ENCODE peak calls at places on chromosomes 1 and 21, in seven cellular contexts. A, U, L, B, P, R and Q are unnamed samples.

GRCh38 chr1:150875197-150876110 is 945 bp downstream of the ARNT start:
- DNase-seq in A (no peak), U (no peak), L (no peak), B (no peak), P (peak; percentile 23), R (no peak), Q (no peak)

GRCh38 chr1:27341525-27342252 is at the start of gene SYTL1:
- DNase-seq in A (peak; percentile 47), U (peak; percentile 71), L (no peak), B (no peak), P (no peak), R (peak; percentile 66), Q (no peak)

GRCh38 chr1:208179303-208179702 is 64.9 kb downstream of the PLXNA2 start:
- DNase-seq in A (no peak), U (no peak), L (no peak), B (no peak), P (no peak), R (peak; percentile 70), Q (no peak)

GRCh38 chr1:178273707-178274410 is 180.0 kb downstream of the RASAL2 start:
- DNase-seq in A (no peak), U (no peak), L (no peak), B (no peak), P (no peak), R (no peak), Q (no peak)

GRCh38 chr21:41923641-41924342 is 30.0 kb downstream of the C2CD2 start:
- DNase-seq in A (no peak), U (no peak), L (no peak), B (peak; percentile 42), P (no peak), R (no peak), Q (no peak)

GRCh38 chr1:4549933-4550332 is 104.5 kb upstream of the AJAP1 start:
- DNase-seq in A (no peak), U (no peak), L (no peak), B (no peak), P (no peak), R (no peak), Q (no peak)

GRCh38 chr1:156856282-156856785 is 2.6 kb downstream of the INSRR start:
- DNase-seq in A (no peak), U (no peak), L (no peak), B (no peak), P (no peak), R (no peak), Q (no peak)

GRCh38 chr1:54519709-54520108 is 28.3 kb upstream of the ACOT11 start:
- DNase-seq in A (no peak), U (no peak), L (no peak), B (no peak), P (no peak), R (no peak), Q (no peak)

GRCh38 chr1:185499986-185500626 is 183.1 kb upstream of the IVNS1ABP start:
- DNase-seq in A (no peak), U (no peak), L (no peak), B (no peak), P (no peak), R (no peak), Q (no peak)

GRCh38 chr1:54046671-54047383 is 6.2 kb downstream of the TMEM59 start:
- DNase-seq in A (no peak), U (no peak), L (no peak), B (no peak), P (peak; percentile 96), R (no peak), Q (no peak)

GRCh38 chr1:45033356-45033755 is 21.3 kb downstream of the UROD start:
- DNase-seq in A (no peak), U (no peak), L (no peak), B (no peak), P (no peak), R (no peak), Q (no peak)

GRCh38 chr21:24011087-24011486 is 1596.2 kb downstream of the MRPL39 start:
- DNase-seq in A (no peak), U (no peak), L (no peak), B (no peak), P (no peak), R (no peak), Q (no peak)

GRCh38 chr1:109783436-109783835 is 19.7 kb upstream of the EPS8L3 start:
- DNase-seq in A (no peak), U (no peak), L (peak; percentile 10), B (peak; percentile 7), P (no peak), R (no peak), Q (no peak)

GRCh38 chr1:194194724-194195123 is 1008.3 kb upstream of the B3GALT2 start:
- DNase-seq in A (no peak), U (no peak), L (no peak), B (no peak), P (no peak), R (no peak), Q (no peak)

GRCh38 chr1:247077234-247077633 is 1.4 kb downstream of the ZNF670 start:
- DNase-seq in A (no peak), U (no peak), L (no peak), B (no peak), P (no peak), R (no peak), Q (no peak)

GRCh38 chr1:99005537-99005942 is 879 bp upstream of the PLPPR5 start:
- DNase-seq in A (no peak), U (no peak), L (no peak), B (no peak), P (no peak), R (no peak), Q (no peak)

GRCh38 chr1:99003911-99004269 is 771 bp downstream of the PLPPR5 start:
- DNase-seq in A (no peak), U (no peak), L (peak; percentile 19), B (no peak), P (no peak), R (no peak), Q (no peak)

GRCh38 chr1:99004270-99005141 is at the start of gene PLPPR5:
- DNase-seq in A (no peak), U (peak; percentile 23), L (peak; percentile 18), B (peak; percentile 6), P (no peak), R (no peak), Q (no peak)

GRCh38 chr1:99007366-99007765 is 2.7 kb upstream of the PLPPR5 start:
- DNase-seq in A (no peak), U (no peak), L (no peak), B (no peak), P (no peak), R (no peak), Q (no peak)

DNA sequence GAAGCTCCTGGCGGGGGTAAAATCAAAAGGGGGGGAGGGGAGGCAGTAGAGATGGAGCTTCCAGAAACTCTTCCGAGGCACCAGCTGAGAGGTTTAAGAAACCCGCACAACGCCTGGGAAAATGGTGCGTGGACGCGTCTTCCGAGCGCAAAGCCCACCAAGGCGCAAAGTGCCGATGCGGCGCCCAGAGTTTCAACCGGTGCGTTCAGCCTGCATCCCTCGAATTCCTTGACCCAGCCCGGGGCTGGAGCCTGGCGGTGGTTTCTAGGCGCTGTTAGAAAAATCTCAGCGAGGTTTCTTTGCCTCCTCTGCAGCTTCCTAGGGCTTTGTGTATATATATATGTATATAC is 456 bp upstream of the PLPPR5 start:
- DNase-seq in A (no peak), U (no peak), L (no peak), B (no peak), P (no peak), R (no peak), Q (no peak)
- H3K4me3 ChIP-seq in A (no peak overlapping the region), U (peak overlapping the region; percentile 11), L (no peak overlapping the region), B (peak overlapping the region; percentile 38), P (peak overlapping the region; percentile 36), R (no peak overlapping the region), Q (peak overlapping the region; percentile 63)

GRCh38 chr1:74731399-74732052 is 1.3 kb downstream of the CRYZ start:
- DNase-seq in A (no peak), U (no peak), L (no peak), B (no peak), P (no peak), R (no peak), Q (no peak)
- H3K4me3 ChIP-seq in A (peak overlapping the region; percentile 49), U (no peak overlapping the region), L (peak overlapping the region; percentile 65), B (peak overlapping the region; percentile 80), P (no peak overlapping the region), R (no peak overlapping the region), Q (no peak overlapping the region)

GRCh38 chr1:202037706-202038296 is 27.4 kb downstream of the ELF3 start:
- DNase-seq in A (no peak), U (no peak), L (no peak), B (no peak), P (no peak), R (no peak), Q (no peak)

GRCh38 chr1:202036595-202037387 is 26.4 kb downstream of the ELF3 start:
- DNase-seq in A (no peak), U (no peak), L (no peak), B (no peak), P (no peak), R (no peak), Q (no peak)

GRCh38 chr1:202034149-202034682 is 23.8 kb downstream of the ELF3 start:
- DNase-seq in A (no peak), U (no peak), L (no peak), B (no peak), P (no peak), R (no peak), Q (no peak)

GRCh38 chr1:202031796-202032195 is 21.4 kb downstream of the ELF3 start:
- DNase-seq in A (no peak), U (no peak), L (no peak), B (no peak), P (no peak), R (no peak), Q (no peak)

DNA sequence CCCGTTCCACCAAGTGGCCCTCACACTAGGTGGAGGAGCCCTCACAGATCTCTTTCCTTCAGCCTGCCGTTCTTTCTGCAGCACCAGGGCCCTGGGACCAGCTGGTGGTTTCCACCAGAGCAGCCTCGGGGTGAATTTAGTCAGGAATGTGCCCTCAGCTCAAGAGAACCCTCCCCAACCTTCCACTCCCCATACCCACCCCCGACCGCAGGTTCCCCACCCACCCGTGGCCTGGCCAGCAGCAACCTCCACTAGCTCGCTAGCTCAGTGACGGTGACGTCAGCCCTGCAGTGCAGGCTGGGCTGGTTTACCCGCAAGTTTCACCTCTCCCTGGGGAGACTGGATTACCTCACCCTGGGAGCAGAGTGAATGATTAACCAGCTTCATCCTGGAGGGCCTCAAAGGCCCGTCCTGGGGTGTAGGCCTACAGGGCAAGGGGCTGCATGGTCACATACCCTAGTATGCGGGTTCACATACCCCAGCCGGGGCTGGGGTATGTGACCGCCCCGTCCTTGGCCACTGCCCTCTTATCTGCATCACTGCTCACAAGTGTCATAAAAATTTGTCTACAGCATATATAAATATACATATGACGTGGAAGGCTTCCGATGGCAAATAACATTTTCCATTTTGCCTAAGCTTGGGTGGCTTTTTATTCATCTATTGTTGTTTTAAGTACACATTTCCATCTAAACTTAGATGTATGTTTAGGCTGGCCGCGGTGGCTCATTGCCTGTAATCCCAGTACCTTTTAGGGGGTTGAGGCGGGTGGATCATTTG is 24.5 kb downstream of the ELF3 start:
- DNase-seq in A (no peak), U (no peak), L (peak; percentile 94), B (peak; percentile 65), P (no peak), R (peak; percentile 92), Q (no peak)
- H3K4me3 ChIP-seq in A (no peak overlapping the region), U (no peak overlapping the region), L (no peak overlapping the region), B (no peak overlapping the region), P (no peak overlapping the region), R (no peak overlapping the region), Q (no peak overlapping the region)

DNA sequence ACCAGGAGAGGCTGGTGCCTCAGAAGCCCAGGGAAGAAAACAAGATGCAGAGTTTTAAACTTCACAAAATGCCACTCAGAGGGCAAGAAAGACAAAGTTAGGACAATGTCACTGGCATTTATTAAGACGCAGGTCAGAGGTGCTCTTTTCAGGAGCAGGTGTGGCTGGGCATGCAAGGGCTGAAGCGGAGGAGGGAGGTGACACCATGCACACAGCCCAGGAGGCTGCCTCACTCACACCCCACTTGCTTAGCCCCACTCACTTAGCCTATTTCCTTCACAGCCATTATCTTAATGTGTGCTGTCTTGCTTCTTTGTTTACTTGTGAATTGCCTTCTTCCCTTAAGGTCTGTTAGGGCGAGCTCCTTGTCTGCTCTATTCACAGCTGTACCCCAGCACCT is 17.2 kb downstream of the HIVEP3 start:
- DNase-seq in A (no peak), U (no peak), L (no peak), B (no peak), P (no peak), R (no peak), Q (no peak)
- H3K4me3 ChIP-seq in A (peak overlapping the region; percentile 6), U (no peak overlapping the region), L (no peak overlapping the region), B (no peak overlapping the region), P (no peak overlapping the region), R (no peak overlapping the region), Q (no peak overlapping the region)